ENCODE peak calls at places on chromosomes 11 and 22, in six cellular contexts. Y, T, D, I, U and V are unnamed samples.

GRCh38 chr11:65865550-65866172 is 5.4 kb downstream of the MUS81 start:
- DNase-seq in Y (no peak), T (no peak), D (no peak), I (no peak), U (no peak), V (no peak)

GRCh38 chr22:35835998-35836691 is 118.5 kb downstream of the APOL5 start:
- DNase-seq in Y (peak), T (peak), D (no peak), I (no peak), U (peak), V (peak)

GRCh38 chr22:22700631-22701030 is 56.2 kb downstream of the GGTLC2 start:
- DNase-seq in Y (no peak), T (no peak), D (no peak), I (no peak), U (no peak), V (no peak)

GRCh38 chr11:71282581-71283351 is 30.4 kb upstream of the SHANK2 start:
- DNase-seq in Y (no peak), T (peak), D (no peak), I (no peak), U (no peak), V (no peak)

GRCh38 chr11:61814958-61815789 is 1.6 kb downstream of the FADS1 start:
- DNase-seq in Y (peak), T (peak), D (peak), I (peak), U (peak), V (peak)

GRCh38 chr11:3854660-3854976 is 846 bp upstream of the STIM1 start:
- DNase-seq in Y (no peak), T (no peak), D (no peak), I (no peak), U (no peak), V (no peak)

GRCh38 chr11:73983764-73984543 is 1.3 kb upstream of the UCP2 start:
- DNase-seq in Y (no peak), T (no peak), D (no peak), I (no peak), U (no peak), V (no peak)

GRCh38 chr11:130999992-131000770 is 83.9 kb upstream of the SNX19 start:
- DNase-seq in Y (peak), T (peak), D (no peak), I (no peak), U (peak), V (peak)

GRCh38 chr11:133939558-133939957 is 17.2 kb downstream of the IGSF9B start:
- DNase-seq in Y (no peak), T (no peak), D (no peak), I (no peak), U (no peak), V (no peak)

GRCh38 chr11:111541209-111542061 is 915 bp downstream of the LAYN start:
- DNase-seq in Y (no peak), T (peak), D (no peak), I (peak), U (peak), V (peak)

GRCh38 chr11:111538407-111539114 is 2.0 kb upstream of the LAYN start:
- DNase-seq in Y (no peak), T (peak), D (no peak), I (no peak), U (no peak), V (peak)

GRCh38 chr11:111540921-111541208 is 345 bp downstream of the LAYN start:
- DNase-seq in Y (no peak), T (no peak), D (peak), I (no peak), U (no peak), V (peak)

GRCh38 chr11:111540114-111540920 is at the start of gene LAYN:
- DNase-seq in Y (no peak), T (no peak), D (peak), I (peak), U (peak), V (peak)

GRCh38 chr11:111539426-111540113 is 950 bp upstream of the LAYN start:
- DNase-seq in Y (no peak), T (no peak), D (no peak), I (no peak), U (no peak), V (peak)
- H3K4me3 ChIP-seq in Y (no peak), T (peak), D (peak), I (peak), U (no peak), V (no peak)

GRCh38 chr11:9704620-9705019 is 40.7 kb downstream of the SWAP70 start:
- DNase-seq in Y (no peak), T (no peak), D (no peak), I (no peak), U (no peak), V (no peak)
- TF ChIP-seq CTCF in Y (no peak), T (no peak), D (no peak), I (no peak), U (no peak), V (no peak)

GRCh38 chr11:72475359-72475758 is 41.0 kb upstream of the CLPB start:
- DNase-seq in Y (no peak), T (peak), D (no peak), I (no peak), U (no peak), V (peak)

GRCh38 chr11:72466410-72466809 is 32.1 kb upstream of the CLPB start:
- DNase-seq in Y (no peak), T (no peak), D (no peak), I (no peak), U (no peak), V (no peak)

GRCh38 chr11:72470386-72470785 is 36.1 kb upstream of the CLPB start:
- DNase-seq in Y (no peak), T (no peak), D (no peak), I (no peak), U (no peak), V (no peak)

DNA sequence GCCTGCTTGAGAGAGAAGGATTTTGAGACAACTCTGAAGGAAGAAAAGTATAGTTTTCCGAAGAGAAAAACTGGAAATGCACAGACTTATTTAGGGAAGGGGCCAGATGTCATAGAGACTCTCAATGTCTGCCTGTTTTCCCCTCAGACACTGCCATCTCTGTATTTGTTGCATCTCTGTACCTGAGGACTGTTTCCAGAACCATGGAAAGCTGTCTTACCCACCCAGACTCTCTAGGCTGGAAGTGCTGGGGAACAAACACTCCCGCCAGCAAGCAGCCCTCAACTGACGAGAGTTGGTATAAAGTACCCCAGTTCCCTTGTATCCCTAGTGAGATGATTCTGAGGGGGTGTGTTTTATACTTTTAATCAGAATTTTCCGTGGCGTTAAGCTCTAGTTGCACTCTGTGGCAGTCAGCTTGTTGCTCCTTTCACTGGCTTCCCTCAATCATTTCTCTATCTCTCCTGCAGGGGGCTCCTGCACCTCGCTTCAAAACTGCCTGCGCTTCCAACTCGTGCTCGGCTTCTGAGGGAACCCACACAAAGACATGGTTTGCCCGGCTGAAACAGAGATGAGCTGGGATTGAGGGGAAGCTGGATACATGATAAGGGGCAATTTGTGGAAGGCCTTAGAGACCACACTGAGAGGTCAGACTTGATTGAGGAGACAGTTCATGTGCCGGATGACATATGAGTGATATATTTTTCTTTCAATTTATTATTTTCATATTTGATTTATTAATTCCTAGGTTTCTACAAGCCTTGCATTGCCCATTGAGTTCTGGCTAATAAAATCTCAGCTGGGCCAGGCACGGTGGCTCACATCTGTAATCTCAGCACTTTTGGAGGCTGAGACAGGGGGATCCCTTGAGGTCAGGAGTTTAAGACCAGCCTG is 36.9 kb upstream of the CLPB start:
- DNase-seq in Y (peak), T (peak), D (no peak), I (no peak), U (peak), V (peak)
- H3K4me3 ChIP-seq in Y (no peak), T (no peak), D (no peak), I (no peak), U (no peak), V (no peak)

GRCh38 chr22:37176464-37177061 is 11.5 kb downstream of the C1QTNF6 start:
- DNase-seq in Y (no peak), T (no peak), D (peak), I (no peak), U (peak), V (no peak)
- TF ChIP-seq CTCF in Y (no peak), T (no peak), D (no peak), I (no peak), U (no peak), V (no peak)

GRCh38 chr11:75480890-75481190 is 44.9 kb downstream of the GDPD5 start:
- DNase-seq in Y (no peak), T (no peak), D (no peak), I (no peak), U (no peak), V (no peak)

GRCh38 chr11:75479598-75479986 is 46.1 kb downstream of the GDPD5 start:
- DNase-seq in Y (no peak), T (no peak), D (no peak), I (no peak), U (no peak), V (no peak)

GRCh38 chr11:75480185-75480889 is 45.4 kb downstream of the GDPD5 start:
- DNase-seq in Y (no peak), T (no peak), D (no peak), I (no peak), U (no peak), V (no peak)

GRCh38 chr11:75477614-75477935 is 44.6 kb upstream of the KLHL35 start:
- DNase-seq in Y (no peak), T (no peak), D (no peak), I (no peak), U (no peak), V (no peak)

GRCh38 chr11:75478690-75479597 is 45.9 kb upstream of the KLHL35 start:
- DNase-seq in Y (no peak), T (no peak), D (no peak), I (no peak), U (no peak), V (no peak)
- H3K4me3 ChIP-seq in Y (no peak), T (no peak), D (no peak), I (no peak), U (no peak), V (no peak)

GRCh38 chr22:41531736-41532477 is 12.4 kb downstream of the POLR3H start:
- DNase-seq in Y (no peak), T (no peak), D (no peak), I (no peak), U (no peak), V (no peak)

GRCh38 chr22:41534219-41534618 is 10.1 kb downstream of the POLR3H start:
- DNase-seq in Y (no peak), T (no peak), D (no peak), I (no peak), U (no peak), V (no peak)

GRCh38 chr22:41532908-41533825 is 11.1 kb downstream of the POLR3H start:
- DNase-seq in Y (no peak), T (no peak), D (peak), I (no peak), U (peak), V (peak)

GRCh38 chr22:41537203-41537602 is 7.1 kb downstream of the POLR3H start:
- DNase-seq in Y (no peak), T (no peak), D (no peak), I (no peak), U (no peak), V (no peak)

DNA sequence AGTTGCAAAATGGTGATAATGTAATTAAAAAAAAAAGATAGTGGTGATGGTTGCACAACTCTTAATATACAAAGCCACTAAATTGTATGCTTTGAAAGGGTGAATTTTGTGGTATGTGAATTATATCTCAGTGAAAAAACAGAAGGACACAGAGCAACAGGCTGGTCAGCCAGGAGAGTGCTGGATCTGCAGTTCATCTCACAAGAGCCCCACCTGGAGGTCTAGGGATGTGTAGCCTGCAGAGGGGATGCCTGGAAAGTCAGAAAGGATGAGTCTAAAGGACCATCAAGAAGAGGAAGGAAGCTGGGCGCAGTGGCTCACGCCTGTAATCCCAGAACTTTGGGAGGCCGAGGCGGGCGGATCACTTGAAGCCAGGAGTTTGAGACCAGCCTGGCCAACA is 9.0 kb downstream of the POLR3H start:
- DNase-seq in Y (no peak), T (no peak), D (no peak), I (no peak), U (no peak), V (no peak)
- TF ChIP-seq CTCF in Y (peak), T (no peak), D (no peak), I (no peak), U (peak), V (peak)

DNA sequence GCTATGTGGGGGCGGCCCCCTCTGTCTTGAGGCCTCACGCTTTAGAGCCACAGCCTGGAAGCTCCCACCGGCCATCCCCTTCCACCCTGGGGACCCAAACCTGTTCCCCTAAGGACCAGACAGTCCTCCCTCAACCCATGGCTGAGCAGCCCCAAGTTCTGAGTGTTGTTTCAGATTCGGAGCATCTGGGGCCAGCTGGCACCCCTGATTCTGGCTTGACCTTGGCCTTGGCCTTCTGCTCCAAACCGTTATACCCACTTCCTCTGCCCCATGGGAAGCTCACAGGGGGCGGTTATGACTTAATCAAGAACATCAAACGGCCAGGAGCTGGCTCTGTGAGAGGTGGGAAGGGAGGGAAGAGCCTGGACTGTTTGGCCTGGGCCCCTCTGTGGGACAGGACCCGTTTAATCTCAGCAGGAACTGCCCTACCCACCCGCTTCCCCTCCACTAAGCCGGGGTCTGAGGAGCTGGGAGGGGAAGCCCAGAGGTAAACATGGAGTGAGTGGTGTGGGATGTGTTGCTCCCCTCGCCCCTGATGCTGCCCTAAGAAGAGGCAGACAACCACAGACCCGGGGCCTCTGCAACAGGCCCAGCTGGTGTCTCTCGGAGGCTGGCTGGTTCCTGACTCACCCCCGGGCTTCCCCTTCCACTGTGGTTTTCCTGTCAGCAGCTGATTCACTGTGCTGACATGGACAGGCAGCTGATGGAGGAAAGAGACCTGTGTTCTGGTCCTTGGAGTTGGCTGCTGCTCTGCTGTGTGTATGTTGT is 3.4 kb downstream of the CD82 start:
- DNase-seq in Y (peak), T (peak), D (no peak), I (peak), U (peak), V (peak)
- H3K4me3 ChIP-seq in Y (no peak), T (no peak), D (no peak), I (peak), U (no peak), V (no peak)

GRCh38 chr11:119652907-119653659 is 75.9 kb downstream of the NECTIN1 start:
- DNase-seq in Y (no peak), T (no peak), D (no peak), I (no peak), U (no peak), V (no peak)
- TF ChIP-seq CTCF in Y (no peak), T (no peak), D (no peak), I (no peak), U (no peak), V (no peak)

DNA sequence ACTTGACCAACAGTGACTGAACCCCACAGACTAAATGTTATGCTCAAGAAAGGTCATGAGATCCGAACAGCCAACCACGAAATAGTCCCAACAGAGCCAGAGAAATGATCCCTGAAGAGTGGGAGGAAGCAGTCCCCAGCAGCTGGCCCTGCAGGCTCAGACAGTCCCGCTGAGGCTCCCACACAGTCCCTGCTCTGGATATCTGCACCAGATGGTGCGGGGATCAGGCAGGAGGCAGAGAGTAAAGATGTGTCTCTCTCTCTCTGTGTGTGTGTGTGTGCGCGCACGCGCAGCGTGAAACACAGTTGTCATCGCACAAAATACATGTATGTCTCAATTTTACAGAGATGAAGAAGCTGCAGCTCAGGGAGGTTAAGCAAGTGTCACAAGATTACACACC is 28.0 kb downstream of the GUCY1A2 start:
- DNase-seq in Y (no peak), T (no peak), D (no peak), I (no peak), U (no peak), V (no peak)
- H3K4me3 ChIP-seq in Y (no peak), T (no peak), D (no peak), I (no peak), U (no peak), V (no peak)

DNA sequence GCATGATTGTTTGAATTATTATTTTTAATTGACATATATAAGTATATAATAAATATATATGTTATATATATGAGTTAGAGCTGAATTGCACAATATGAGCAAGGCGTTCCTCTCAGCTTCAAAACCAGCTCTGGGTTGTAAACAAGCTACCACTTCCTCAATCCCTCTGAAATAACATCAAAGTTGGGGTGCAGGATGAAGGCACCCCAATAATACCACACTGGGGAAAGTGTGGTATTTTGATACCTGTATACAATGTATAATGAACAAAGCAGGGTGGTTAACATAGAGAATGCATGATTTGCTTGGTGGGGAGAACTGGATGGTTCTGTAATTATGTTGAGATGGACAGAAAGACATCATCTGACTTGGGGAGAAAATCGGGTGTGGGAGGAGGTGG is 1.7 kb upstream of the SORL1 start:
- DNase-seq in Y (no peak), T (no peak), D (no peak), I (no peak), U (no peak), V (no peak)
- TF ChIP-seq CTCF in Y (no peak), T (no peak), D (no peak), I (no peak), U (no peak), V (no peak)